ENCODE peak calls at places on chromosome 4, in five cellular contexts. S is colonic mucosa, A is HFF-Myc, X is endodermal cell, V is GM23338. T is an unnamed sample.

GRCh38 chr4:55851885-55852284 is 1.6 kb upstream of the EXOC1 start:
- DNase-seq in X (peak; percentile 59), S (peak; percentile 47), A (no peak), V (no peak), T (no peak)

GRCh38 chr4:171049380-171049779 is 763.8 kb upstream of the GALNTL6 start:
- DNase-seq in X (no peak), S (no peak), A (no peak), V (no peak), T (no peak)

GRCh38 chr4:14783011-14783877 is 219.0 kb upstream of the CPEB2 start:
- DNase-seq in S (no peak), A (no peak), V (no peak), X (no peak), T (no peak)

GRCh38 chr4:83231620-83232056 is 53.0 kb downstream of the COQ2 start:
- DNase-seq in A (no peak), S (no peak), V (no peak), X (no peak), T (no peak)

GRCh38 chr4:2343476-2343875 is 75.0 kb downstream of the ZFYVE28 start:
- DNase-seq in A (no peak), V (no peak), X (no peak), S (no peak), T (no peak)

GRCh38 chr4:127555106-127555505 is 77.7 kb upstream of the INTU start:
- DNase-seq in V (no peak), S (no peak), X (no peak), A (no peak), T (no peak)

GRCh38 chr4:89836031-89836777 is 757 bp downstream of the SNCA start:
- DNase-seq in V (peak; percentile 61), S (no peak), X (peak; percentile 71), A (no peak), T (no peak)

GRCh38 chr4:8835521-8836365 is 35.9 kb downstream of the HMX1 start:
- DNase-seq in X (peak; percentile 48), S (no peak), V (no peak), A (no peak), T (no peak)

GRCh38 chr4:6674500-6675149 is 19.1 kb upstream of the S100P start:
- DNase-seq in X (peak; percentile 73), V (peak; percentile 61), S (peak; percentile 76), A (no peak), T (no peak)

GRCh38 chr4:145557720-145558119 is 61.5 kb upstream of the MMAA start:
- DNase-seq in S (peak; percentile 51), X (peak; percentile 89), V (peak; percentile 87), A (peak; percentile 46), T (peak; percentile 43)

GRCh38 chr4:10023806-10024205 is 2.5 kb upstream of the SLC2A9 start:
- DNase-seq in V (no peak), A (no peak), X (peak; percentile 35), S (no peak), T (no peak)

GRCh38 chr4:184722798-184723197 is 11.1 kb downstream of the CENPU start:
- DNase-seq in X (no peak), S (peak; percentile 53), A (no peak), V (no peak), T (no peak)
- TF ChIP-seq CTCF in X (peak; percentile 39), S (peak; percentile 33), A (no peak), V (no peak), T (no peak)

DNA sequence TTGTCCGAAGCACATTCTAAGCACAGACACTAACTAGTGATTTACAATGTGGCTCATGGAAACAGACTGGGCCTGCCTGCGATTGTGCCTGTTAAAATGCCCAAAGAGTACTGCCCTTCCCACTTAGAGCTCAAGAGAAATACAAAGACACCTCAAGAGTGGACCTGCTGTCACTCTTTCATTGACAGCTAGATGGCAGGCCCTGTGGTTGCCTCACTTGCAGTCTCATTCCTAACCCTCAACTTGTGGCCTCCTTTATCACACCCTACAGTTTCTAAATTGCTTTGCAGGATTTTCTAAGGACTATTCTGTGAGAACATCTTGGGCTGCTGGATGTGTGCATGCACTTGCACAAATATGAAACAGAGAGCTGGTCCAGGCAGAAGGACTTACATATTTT is 331.0 kb upstream of the EMCN start:
- DNase-seq in V (peak; percentile 48), A (no peak), S (no peak), X (peak; percentile 72), T (no peak)
- TF ChIP-seq CTCF in V (peak; percentile 63), A (no peak), S (no peak), X (peak; percentile 75), T (no peak)

DNA sequence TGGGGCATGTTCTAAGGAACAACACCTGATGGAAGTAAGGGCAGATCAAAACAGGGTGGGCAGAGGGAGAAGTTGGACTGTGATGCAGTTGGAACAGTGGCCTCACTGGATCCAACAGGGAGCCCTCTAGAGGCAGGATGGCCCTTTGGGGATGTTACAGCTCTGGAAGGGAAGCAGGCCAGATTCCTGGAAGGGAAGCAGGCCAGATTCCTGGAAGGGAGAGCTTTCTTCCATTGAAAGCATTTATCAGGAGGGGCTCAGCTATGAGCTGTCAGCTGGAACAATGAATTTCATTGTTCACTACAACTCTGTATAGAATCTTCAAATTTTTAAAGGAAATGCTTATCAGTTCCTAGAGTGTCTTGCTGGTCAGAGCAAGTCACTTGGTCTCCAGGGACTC is 17.7 kb downstream of the IL15 start:
- DNase-seq in A (no peak), V (peak; percentile 78), S (peak; percentile 54), X (peak; percentile 88), T (no peak)
- TF ChIP-seq CTCF in A (peak; percentile 63), V (peak; percentile 90), S (no peak), X (peak; percentile 87), T (peak; percentile 41)

GRCh38 chr4:53313510-53313909 is 52.4 kb downstream of the SCFD2 start:
- DNase-seq in A (no peak), V (peak; percentile 74), S (no peak), X (peak; percentile 72), T (no peak)
- TF ChIP-seq CTCF in A (no peak), V (peak; percentile 84), S (no peak), X (peak; percentile 69), T (no peak)

DNA sequence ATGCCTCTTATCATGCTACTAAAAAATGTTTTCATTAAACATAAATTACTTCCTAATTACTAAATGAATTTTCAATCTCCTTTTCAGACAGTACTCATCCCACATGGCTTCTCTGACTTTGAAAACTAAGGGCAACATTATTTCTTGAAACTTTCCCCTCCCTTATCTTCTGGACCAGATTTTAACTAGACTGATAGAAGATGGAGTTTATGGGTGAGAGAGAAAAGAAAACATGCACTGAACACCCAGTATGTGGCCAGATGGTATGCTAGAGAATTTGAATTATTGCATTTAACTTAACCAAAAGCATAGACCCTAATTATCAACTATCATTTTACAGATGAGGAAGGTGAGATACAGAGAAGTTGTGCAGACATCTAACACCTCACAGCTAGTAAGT is 16.8 kb downstream of the CNOT6L start:
- DNase-seq in S (no peak), V (no peak), A (no peak), X (no peak), T (no peak)
- TF ChIP-seq CTCF in S (no peak), V (no peak), A (no peak), X (no peak), T (no peak)

GRCh38 chr4:25892796-25893195 is 21.2 kb upstream of the SMIM20 start:
- DNase-seq in X (no peak), A (no peak), S (no peak), V (no peak), T (no peak)

GRCh38 chr4:25884040-25884788 is 21.4 kb upstream of the SEL1L3 start:
- DNase-seq in A (peak; percentile 27), X (no peak), S (no peak), V (no peak), T (no peak)

GRCh38 chr4:25890653-25891485 is 23.2 kb upstream of the SMIM20 start:
- DNase-seq in V (peak; percentile 53), A (no peak), S (no peak), X (peak; percentile 79), T (no peak)

GRCh38 chr4:25888781-25889180 is 25.2 kb upstream of the SMIM20 start:
- DNase-seq in V (no peak), A (no peak), S (no peak), X (no peak), T (no peak)

DNA sequence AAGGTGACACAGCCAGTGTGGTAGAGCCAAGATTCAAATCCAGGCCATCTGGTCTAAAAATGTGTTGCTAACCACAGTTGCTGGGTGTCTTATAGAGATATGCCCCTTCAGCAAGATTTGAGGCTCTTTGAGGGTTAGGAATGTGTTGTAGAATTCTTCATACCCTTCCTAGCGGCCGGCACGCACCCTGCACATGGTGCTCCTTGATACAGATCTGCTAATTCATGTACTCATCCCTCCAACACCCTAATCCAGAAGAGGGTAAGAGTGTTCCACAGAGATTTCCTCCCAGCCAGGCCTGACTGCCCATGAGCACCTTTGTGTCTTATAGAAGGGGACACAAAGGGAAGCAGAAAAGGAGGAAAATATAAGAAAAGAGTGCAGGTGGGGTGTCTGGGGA is 24.4 kb upstream of the SMIM20 start:
- DNase-seq in S (no peak), X (no peak), V (no peak), A (no peak), T (no peak)
- TF ChIP-seq CTCF in S (no peak), X (no peak), V (no peak), A (no peak), T (no peak)

T was measured in AG09319.